ENCODE peak calls at places on chromosome 10, in nine cellular contexts. One of them, this sample, is unnamed.

GRCh38 chr10:43255644-43256431 is 11.0 kb downstream of the RASGEF1A start:
- DNase-seq in H1: no peak
- DNase-seq in stimulated activated CD8-positive, alpha-beta memory T cell treated with anti-CD3 and anti-CD28 coated beads, Interleukin-4, amount 100 ng/mL, for 24 hours: no peak
- DNase-seq in hypothalamus: no peak
- DNase-seq in AG08395: no peak
- DNase-seq in GM23248: peak; percentile 56
- DNase-seq in thoracic aorta: no peak
- DNase-seq in epithelial cell of prostate: no peak
- DNase-seq in HEK293T: peak; percentile 67
- DNase-seq in this sample: no peak

GRCh38 chr10:132341017-132341416 is 9.0 kb downstream of the LRRC27 start:
- DNase-seq in epithelial cell of prostate: no peak
- DNase-seq in AG08395: no peak
- DNase-seq in H1: no peak
- DNase-seq in hypothalamus: no peak
- DNase-seq in stimulated activated CD8-positive, alpha-beta memory T cell treated with anti-CD3 and anti-CD28 coated beads, Interleukin-4, amount 100 ng/mL, for 24 hours: no peak
- DNase-seq in HEK293T: no peak
- DNase-seq in thoracic aorta: no peak
- DNase-seq in GM23248: no peak
- DNase-seq in this sample: no peak

GRCh38 chr10:8913720-8914119 is 859.2 kb downstream of the GATA3 start:
- DNase-seq in stimulated activated CD8-positive, alpha-beta memory T cell treated with anti-CD3 and anti-CD28 coated beads, Interleukin-4, amount 100 ng/mL, for 24 hours: no peak
- DNase-seq in thoracic aorta: no peak
- DNase-seq in epithelial cell of prostate: no peak
- DNase-seq in AG08395: no peak
- DNase-seq in HEK293T: no peak
- DNase-seq in hypothalamus: no peak
- DNase-seq in GM23248: no peak
- DNase-seq in H1: no peak
- DNase-seq in this sample: peak; percentile 28

GRCh38 chr10:101602767-101603398 is 14.8 kb downstream of the DPCD start:
- DNase-seq in HEK293T: peak; percentile 94
- DNase-seq in hypothalamus: peak; percentile 83
- DNase-seq in GM23248: peak; percentile 81
- DNase-seq in H1: peak; percentile 81
- DNase-seq in stimulated activated CD8-positive, alpha-beta memory T cell treated with anti-CD3 and anti-CD28 coated beads, Interleukin-4, amount 100 ng/mL, for 24 hours: peak; percentile 36
- DNase-seq in thoracic aorta: no peak
- DNase-seq in AG08395: peak; percentile 90
- DNase-seq in epithelial cell of prostate: no peak
- DNase-seq in this sample: peak; percentile 25

GRCh38 chr10:86155034-86155656 is 211.4 kb downstream of the GRID1 start:
- DNase-seq in H1: no peak
- DNase-seq in AG08395: no peak
- DNase-seq in thoracic aorta: no peak
- DNase-seq in epithelial cell of prostate: no peak
- DNase-seq in GM23248: no peak
- DNase-seq in HEK293T: peak; percentile 19
- DNase-seq in stimulated activated CD8-positive, alpha-beta memory T cell treated with anti-CD3 and anti-CD28 coated beads, Interleukin-4, amount 100 ng/mL, for 24 hours: no peak
- DNase-seq in hypothalamus: no peak
- DNase-seq in this sample: no peak

GRCh38 chr10:59025981-59026730 is 150.3 kb upstream of the PHYHIPL start:
- DNase-seq in H1: no peak
- DNase-seq in GM23248: no peak
- DNase-seq in epithelial cell of prostate: no peak
- DNase-seq in AG08395: no peak
- DNase-seq in HEK293T: no peak
- DNase-seq in hypothalamus: no peak
- DNase-seq in thoracic aorta: no peak
- DNase-seq in stimulated activated CD8-positive, alpha-beta memory T cell treated with anti-CD3 and anti-CD28 coated beads, Interleukin-4, amount 100 ng/mL, for 24 hours: no peak
- DNase-seq in this sample: no peak

GRCh38 chr10:98456688-98457482 is 10.2 kb upstream of the HPS1 start:
- DNase-seq in H1: no peak
- DNase-seq in GM23248: no peak
- DNase-seq in stimulated activated CD8-positive, alpha-beta memory T cell treated with anti-CD3 and anti-CD28 coated beads, Interleukin-4, amount 100 ng/mL, for 24 hours: no peak
- DNase-seq in hypothalamus: no peak
- DNase-seq in HEK293T: no peak
- DNase-seq in AG08395: no peak
- DNase-seq in epithelial cell of prostate: no peak
- DNase-seq in thoracic aorta: no peak
- DNase-seq in this sample: no peak

GRCh38 chr10:125411724-125412123 is 251.4 kb upstream of the CTBP2 start:
- DNase-seq in hypothalamus: no peak
- DNase-seq in AG08395: peak; percentile 80
- DNase-seq in stimulated activated CD8-positive, alpha-beta memory T cell treated with anti-CD3 and anti-CD28 coated beads, Interleukin-4, amount 100 ng/mL, for 24 hours: no peak
- DNase-seq in thoracic aorta: no peak
- DNase-seq in epithelial cell of prostate: peak; percentile 64
- DNase-seq in GM23248: peak; percentile 90
- DNase-seq in HEK293T: no peak
- DNase-seq in H1: no peak
- DNase-seq in this sample: peak; percentile 55

GRCh38 chr10:12165992-12166775 is 29.5 kb downstream of the NUDT5 start:
- DNase-seq in stimulated activated CD8-positive, alpha-beta memory T cell treated with anti-CD3 and anti-CD28 coated beads, Interleukin-4, amount 100 ng/mL, for 24 hours: no peak
- DNase-seq in hypothalamus: no peak
- DNase-seq in thoracic aorta: no peak
- DNase-seq in GM23248: no peak
- DNase-seq in H1: no peak
- DNase-seq in AG08395: no peak
- DNase-seq in HEK293T: no peak
- DNase-seq in epithelial cell of prostate: no peak
- DNase-seq in this sample: no peak

GRCh38 chr10:224571-224970 is 89.3 kb downstream of the ZMYND11 start:
- DNase-seq in epithelial cell of prostate: no peak
- DNase-seq in HEK293T: no peak
- DNase-seq in GM23248: no peak
- DNase-seq in thoracic aorta: no peak
- DNase-seq in hypothalamus: no peak
- DNase-seq in AG08395: no peak
- DNase-seq in H1: no peak
- DNase-seq in stimulated activated CD8-positive, alpha-beta memory T cell treated with anti-CD3 and anti-CD28 coated beads, Interleukin-4, amount 100 ng/mL, for 24 hours: no peak
- DNase-seq in this sample: no peak

GRCh38 chr10:68237173-68237572 is 5.3 kb upstream of the ATOH7 start:
- DNase-seq in GM23248: no peak
- DNase-seq in epithelial cell of prostate: no peak
- DNase-seq in H1: no peak
- DNase-seq in thoracic aorta: no peak
- DNase-seq in HEK293T: no peak
- DNase-seq in hypothalamus: no peak
- DNase-seq in AG08395: no peak
- DNase-seq in stimulated activated CD8-positive, alpha-beta memory T cell treated with anti-CD3 and anti-CD28 coated beads, Interleukin-4, amount 100 ng/mL, for 24 hours: no peak
- DNase-seq in this sample: no peak

GRCh38 chr10:2335626-2336025 is 598.3 kb upstream of the ADARB2 start:
- DNase-seq in epithelial cell of prostate: no peak
- DNase-seq in HEK293T: no peak
- DNase-seq in stimulated activated CD8-positive, alpha-beta memory T cell treated with anti-CD3 and anti-CD28 coated beads, Interleukin-4, amount 100 ng/mL, for 24 hours: no peak
- DNase-seq in GM23248: no peak
- DNase-seq in thoracic aorta: no peak
- DNase-seq in AG08395: no peak
- DNase-seq in H1: no peak
- DNase-seq in hypothalamus: no peak
- DNase-seq in this sample: no peak

GRCh38 chr10:98361131-98361633 is 53.8 kb downstream of the PYROXD2 start:
- DNase-seq in H1: no peak
- DNase-seq in hypothalamus: peak; percentile 36
- DNase-seq in AG08395: peak; percentile 98
- DNase-seq in stimulated activated CD8-positive, alpha-beta memory T cell treated with anti-CD3 and anti-CD28 coated beads, Interleukin-4, amount 100 ng/mL, for 24 hours: no peak
- DNase-seq in HEK293T: no peak
- DNase-seq in thoracic aorta: peak; percentile 60
- DNase-seq in epithelial cell of prostate: peak; percentile 75
- DNase-seq in GM23248: peak; percentile 100
- DNase-seq in this sample: peak; percentile 64

GRCh38 chr10:58511765-58512469 is 755 bp upstream of the BICC1 start:
- DNase-seq in thoracic aorta: no peak
- DNase-seq in H1: no peak
- DNase-seq in HEK293T: no peak
- DNase-seq in stimulated activated CD8-positive, alpha-beta memory T cell treated with anti-CD3 and anti-CD28 coated beads, Interleukin-4, amount 100 ng/mL, for 24 hours: no peak
- DNase-seq in GM23248: peak; percentile 66
- DNase-seq in epithelial cell of prostate: no peak
- DNase-seq in hypothalamus: no peak
- DNase-seq in AG08395: peak; percentile 12
- DNase-seq in this sample: no peak

GRCh38 chr10:102113261-102113955 is 6.8 kb downstream of the LDB1 start:
- DNase-seq in stimulated activated CD8-positive, alpha-beta memory T cell treated with anti-CD3 and anti-CD28 coated beads, Interleukin-4, amount 100 ng/mL, for 24 hours: no peak
- DNase-seq in hypothalamus: no peak
- DNase-seq in thoracic aorta: no peak
- DNase-seq in AG08395: no peak
- DNase-seq in GM23248: no peak
- DNase-seq in H1: no peak
- DNase-seq in HEK293T: no peak
- DNase-seq in epithelial cell of prostate: peak; percentile 66
- DNase-seq in this sample: peak; percentile 80

GRCh38 chr10:37732685-37733084 is 124.7 kb downstream of the ZNF248 start:
- DNase-seq in epithelial cell of prostate: no peak
- DNase-seq in stimulated activated CD8-positive, alpha-beta memory T cell treated with anti-CD3 and anti-CD28 coated beads, Interleukin-4, amount 100 ng/mL, for 24 hours: no peak
- DNase-seq in AG08395: no peak
- DNase-seq in HEK293T: no peak
- DNase-seq in thoracic aorta: no peak
- DNase-seq in hypothalamus: no peak
- DNase-seq in GM23248: peak; percentile 67
- DNase-seq in H1: no peak
- DNase-seq in this sample: no peak

GRCh38 chr10:33134011-33134751 is 176.2 kb upstream of the ITGB1 start:
- DNase-seq in H1: no peak
- DNase-seq in stimulated activated CD8-positive, alpha-beta memory T cell treated with anti-CD3 and anti-CD28 coated beads, Interleukin-4, amount 100 ng/mL, for 24 hours: peak; percentile 54
- DNase-seq in epithelial cell of prostate: peak; percentile 100
- DNase-seq in AG08395: peak; percentile 75
- DNase-seq in hypothalamus: no peak
- DNase-seq in HEK293T: no peak
- DNase-seq in GM23248: peak; percentile 95
- DNase-seq in thoracic aorta: peak; percentile 59
- DNase-seq in this sample: peak; percentile 99

GRCh38 chr10:25226775-25227682 is 52.2 kb downstream of the GPR158 start:
- DNase-seq in thoracic aorta: no peak
- DNase-seq in H1: peak; percentile 17
- DNase-seq in hypothalamus: peak; percentile 62
- DNase-seq in GM23248: peak; percentile 79
- DNase-seq in HEK293T: peak; percentile 35
- DNase-seq in stimulated activated CD8-positive, alpha-beta memory T cell treated with anti-CD3 and anti-CD28 coated beads, Interleukin-4, amount 100 ng/mL, for 24 hours: no peak
- DNase-seq in epithelial cell of prostate: peak; percentile 6
- DNase-seq in AG08395: peak; percentile 19
- DNase-seq in this sample: no peak

GRCh38 chr10:72840319-72840718 is 53.2 kb upstream of the OIT3 start:
- DNase-seq in AG08395: no peak
- DNase-seq in epithelial cell of prostate: no peak
- DNase-seq in stimulated activated CD8-positive, alpha-beta memory T cell treated with anti-CD3 and anti-CD28 coated beads, Interleukin-4, amount 100 ng/mL, for 24 hours: no peak
- DNase-seq in H1: no peak
- DNase-seq in GM23248: no peak
- DNase-seq in HEK293T: no peak
- DNase-seq in hypothalamus: no peak
- DNase-seq in thoracic aorta: no peak
- DNase-seq in this sample: no peak

GRCh38 chr10:94274142-94274787 is 88.5 kb downstream of the NOC3L start:
- DNase-seq in HEK293T: no peak
- DNase-seq in thoracic aorta: no peak
- DNase-seq in GM23248: peak; percentile 8
- DNase-seq in hypothalamus: no peak
- DNase-seq in H1: no peak
- DNase-seq in AG08395: peak; percentile 17
- DNase-seq in stimulated activated CD8-positive, alpha-beta memory T cell treated with anti-CD3 and anti-CD28 coated beads, Interleukin-4, amount 100 ng/mL, for 24 hours: no peak
- DNase-seq in epithelial cell of prostate: no peak
- DNase-seq in this sample: no peak

GRCh38 chr10:82221750-82222149 is 346.8 kb downstream of the NRG3 start:
- DNase-seq in thoracic aorta: no peak
- DNase-seq in AG08395: no peak
- DNase-seq in H1: no peak
- DNase-seq in epithelial cell of prostate: no peak
- DNase-seq in hypothalamus: no peak
- DNase-seq in HEK293T: no peak
- DNase-seq in stimulated activated CD8-positive, alpha-beta memory T cell treated with anti-CD3 and anti-CD28 coated beads, Interleukin-4, amount 100 ng/mL, for 24 hours: no peak
- DNase-seq in GM23248: no peak
- DNase-seq in this sample: no peak

GRCh38 chr10:78260141-78260540 is 226.5 kb downstream of the RPS24 start:
- DNase-seq in AG08395: no peak
- DNase-seq in stimulated activated CD8-positive, alpha-beta memory T cell treated with anti-CD3 and anti-CD28 coated beads, Interleukin-4, amount 100 ng/mL, for 24 hours: no peak
- DNase-seq in epithelial cell of prostate: no peak
- DNase-seq in hypothalamus: no peak
- DNase-seq in GM23248: no peak
- DNase-seq in thoracic aorta: no peak
- DNase-seq in HEK293T: peak; percentile 32
- DNase-seq in H1: no peak
- DNase-seq in this sample: no peak

GRCh38 chr10:75408911-75409885 is 7.6 kb upstream of the ZNF503 start:
- DNase-seq in epithelial cell of prostate: no peak
- DNase-seq in H1: no peak
- DNase-seq in GM23248: peak; percentile 74
- DNase-seq in hypothalamus: peak; percentile 64
- DNase-seq in thoracic aorta: no peak
- DNase-seq in AG08395: peak; percentile 77
- DNase-seq in HEK293T: peak; percentile 73
- DNase-seq in stimulated activated CD8-positive, alpha-beta memory T cell treated with anti-CD3 and anti-CD28 coated beads, Interleukin-4, amount 100 ng/mL, for 24 hours: no peak
- DNase-seq in this sample: no peak

GRCh38 chr10:24784061-24784460 is 60.4 kb upstream of the ARHGAP21 start:
- DNase-seq in hypothalamus: peak; percentile 86
- DNase-seq in AG08395: no peak
- DNase-seq in thoracic aorta: no peak
- DNase-seq in H1: no peak
- DNase-seq in HEK293T: no peak
- DNase-seq in GM23248: no peak
- DNase-seq in stimulated activated CD8-positive, alpha-beta memory T cell treated with anti-CD3 and anti-CD28 coated beads, Interleukin-4, amount 100 ng/mL, for 24 hours: no peak
- DNase-seq in epithelial cell of prostate: no peak
- DNase-seq in this sample: no peak

GRCh38 chr10:5442056-5442989 is 30.0 kb downstream of the NET1 start:
- DNase-seq in H1: no peak
- DNase-seq in stimulated activated CD8-positive, alpha-beta memory T cell treated with anti-CD3 and anti-CD28 coated beads, Interleukin-4, amount 100 ng/mL, for 24 hours: no peak
- DNase-seq in hypothalamus: no peak
- DNase-seq in HEK293T: no peak
- DNase-seq in thoracic aorta: no peak
- DNase-seq in GM23248: peak; percentile 57
- DNase-seq in AG08395: peak; percentile 56
- DNase-seq in epithelial cell of prostate: no peak
- DNase-seq in this sample: no peak

GRCh38 chr10:102085336-102085735 is 20.2 kb downstream of the HPS6 start:
- DNase-seq in AG08395: no peak
- DNase-seq in H1: no peak
- DNase-seq in HEK293T: no peak
- DNase-seq in hypothalamus: no peak
- DNase-seq in stimulated activated CD8-positive, alpha-beta memory T cell treated with anti-CD3 and anti-CD28 coated beads, Interleukin-4, amount 100 ng/mL, for 24 hours: no peak
- DNase-seq in thoracic aorta: no peak
- DNase-seq in GM23248: no peak
- DNase-seq in epithelial cell of prostate: no peak
- DNase-seq in this sample: no peak

GRCh38 chr10:113044015-113044755 is 94.1 kb downstream of the TCF7L2 start:
- DNase-seq in stimulated activated CD8-positive, alpha-beta memory T cell treated with anti-CD3 and anti-CD28 coated beads, Interleukin-4, amount 100 ng/mL, for 24 hours: no peak
- DNase-seq in H1: no peak
- DNase-seq in GM23248: no peak
- DNase-seq in thoracic aorta: no peak
- DNase-seq in hypothalamus: no peak
- DNase-seq in HEK293T: no peak
- DNase-seq in AG08395: no peak
- DNase-seq in epithelial cell of prostate: no peak
- DNase-seq in this sample: no peak

GRCh38 chr10:103676851-103677417 is 178.4 kb downstream of the SH3PXD2A start:
- DNase-seq in hypothalamus: no peak
- DNase-seq in thoracic aorta: no peak
- DNase-seq in GM23248: peak; percentile 98
- DNase-seq in H1: no peak
- DNase-seq in epithelial cell of prostate: no peak
- DNase-seq in AG08395: peak; percentile 91
- DNase-seq in stimulated activated CD8-positive, alpha-beta memory T cell treated with anti-CD3 and anti-CD28 coated beads, Interleukin-4, amount 100 ng/mL, for 24 hours: no peak
- DNase-seq in HEK293T: no peak
- DNase-seq in this sample: no peak

GRCh38 chr10:63376560-63377304 is 89.0 kb downstream of the JMJD1C start:
- DNase-seq in AG08395: peak; percentile 58
- DNase-seq in hypothalamus: no peak
- DNase-seq in GM23248: peak; percentile 91
- DNase-seq in H1: no peak
- DNase-seq in thoracic aorta: no peak
- DNase-seq in stimulated activated CD8-positive, alpha-beta memory T cell treated with anti-CD3 and anti-CD28 coated beads, Interleukin-4, amount 100 ng/mL, for 24 hours: no peak
- DNase-seq in epithelial cell of prostate: peak; percentile 6
- DNase-seq in HEK293T: no peak
- DNase-seq in this sample: no peak

GRCh38 chr10:10320981-10321380 is 696.7 kb upstream of the CELF2 start:
- DNase-seq in hypothalamus: no peak
- DNase-seq in GM23248: peak; percentile 14
- DNase-seq in thoracic aorta: no peak
- DNase-seq in stimulated activated CD8-positive, alpha-beta memory T cell treated with anti-CD3 and anti-CD28 coated beads, Interleukin-4, amount 100 ng/mL, for 24 hours: no peak
- DNase-seq in AG08395: no peak
- DNase-seq in HEK293T: no peak
- DNase-seq in H1: no peak
- DNase-seq in epithelial cell of prostate: peak; percentile 90
- DNase-seq in this sample: peak; percentile 74